ENCODE peak calls at places on chromosomes 13 and 19, in six cellular contexts. P, Y, A, T, S and Q are unnamed samples.

GRCh38 chr13:109720758-109721184 is 65.6 kb downstream of the IRS2 start:
- DNase-seq in Y (no peak), S (peak; percentile 82), A (no peak), P (no peak), T (no peak), Q (no peak)

GRCh38 chr19:11069451-11070009 is 19.7 kb upstream of the LDLR start:
- DNase-seq in P (no peak), Y (no peak), S (no peak), T (no peak), A (peak; percentile 66), Q (no peak)

GRCh38 chr19:31352296-31352781 is 3.1 kb upstream of the TSHZ3 start:
- DNase-seq in S (no peak), Y (no peak), P (no peak), A (no peak), T (no peak), Q (no peak)

GRCh38 chr19:14118165-14119051 is 846 bp upstream of the PRKACA start:
- DNase-seq in P (peak; percentile 96), A (peak; percentile 96), S (peak; percentile 90), Y (no peak), T (no peak), Q (no peak)

GRCh38 chr13:28220166-28220565 is 81.8 kb downstream of the PAN3 start:
- DNase-seq in A (no peak), S (no peak), T (no peak), Y (no peak), P (no peak), Q (no peak)

GRCh38 chr19:11166281-11167142 is 10.9 kb upstream of the SPC24 start:
- DNase-seq in S (no peak), T (no peak), P (no peak), Y (no peak), A (no peak), Q (no peak)

GRCh38 chr19:18674616-18675015 is 8.9 kb upstream of the CRTC1 start:
- DNase-seq in S (no peak), P (no peak), A (no peak), T (no peak), Y (peak; percentile 98), Q (no peak)

GRCh38 chr19:46838160-46838559 is 12.5 kb downstream of the AP2S1 start:
- DNase-seq in S (no peak), T (no peak), A (no peak), Y (no peak), P (no peak), Q (no peak)

GRCh38 chr19:10418281-10419199 is 1.8 kb upstream of the PDE4A start:
- DNase-seq in A (peak; percentile 91), P (no peak), T (no peak), S (no peak), Y (no peak), Q (no peak)

GRCh38 chr19:51681286-51681956 is 11.7 kb upstream of the SPACA6 start:
- DNase-seq in S (no peak), Y (no peak), P (no peak), A (no peak), T (no peak), Q (no peak)

GRCh38 chr13:90084684-90085290 is 1262.7 kb upstream of the MIR17HG start:
- DNase-seq in Y (no peak), A (no peak), P (no peak), S (no peak), T (no peak), Q (no peak)

GRCh38 chr19:53102701-53103140 is 501 bp downstream of the ZNF160 start:
- DNase-seq in A (peak; percentile 56), P (no peak), Y (no peak), T (no peak), S (no peak), Q (peak; percentile 12)